ENCODE peak calls at places on chromosome 7, in six cellular contexts. I, K, P, B, T and Q are unnamed samples. For H3K27me3, the result is how much of the 10 kb centered on the place peaks cover.

GRCh38 chr7:8133955-8134733 is 127.8 kb downstream of the ICA1 start:
- DNase-seq in T (no peak), B (no peak), K (no peak), I (no peak), P (no peak), Q (no peak)

GRCh38 chr7:153190452-153190851 is 430.9 kb downstream of the ACTR3B start:
- DNase-seq in P (no peak), I (no peak), B (no peak), K (peak), T (peak), Q (no peak)

GRCh38 chr7:96826089-96826488 is 116.4 kb upstream of the SEM1 start:
- DNase-seq in B (no peak), T (no peak), P (no peak), I (no peak), K (no peak), Q (no peak)

GRCh38 chr7:121045090-121045489 is 56.6 kb downstream of the CPED1 start:
- DNase-seq in B (no peak), K (no peak), P (no peak), T (no peak), I (no peak), Q (no peak)

GRCh38 chr7:106061301-106061979 is 50.7 kb downstream of the SYPL1 start:
- DNase-seq in K (no peak), B (no peak), P (no peak), T (no peak), I (no peak), Q (no peak)

GRCh38 chr7:156639426-156640256 is 933 bp upstream of the RNF32 start:
- DNase-seq in K (no peak), T (peak), B (no peak), P (peak), I (no peak), Q (no peak)

GRCh38 chr7:124840435-124840834 is 74.8 kb upstream of the GPR37 start:
- DNase-seq in B (no peak), K (no peak), T (no peak), P (no peak), I (no peak), Q (no peak)

GRCh38 chr7:20307119-20307518 is 23.6 kb upstream of the ITGB8 start:
- DNase-seq in B (no peak), P (no peak), I (no peak), T (peak), K (no peak), Q (no peak)

GRCh38 chr7:46058424-46058823 is 137.4 kb upstream of the IGFBP3 start:
- DNase-seq in I (no peak), K (no peak), B (no peak), P (no peak), T (no peak), Q (no peak)

GRCh38 chr7:117775826-117776623 is 97.2 kb downstream of the CTTNBP2 start:
- DNase-seq in P (no peak), T (no peak), I (no peak), B (no peak), K (no peak), Q (no peak)

GRCh38 chr7:65265959-65266519 is 107.6 kb upstream of the ZNF92 start:
- DNase-seq in B (no peak), K (no peak), T (no peak), P (no peak), I (no peak), Q (no peak)

GRCh38 chr7:1947586-1948217 is 277.6 kb downstream of the ELFN1 start:
- DNase-seq in K (no peak), T (no peak), B (no peak), I (peak), P (no peak), Q (no peak)

GRCh38 chr7:85114342-85114741 is 72.5 kb downstream of the SEMA3D start:
- DNase-seq in I (no peak), P (no peak), K (peak), T (no peak), B (no peak), Q (no peak)

GRCh38 chr7:43764807-43765491 is 6.5 kb downstream of the BLVRA start:
- DNase-seq in P (no peak), K (no peak), T (no peak), B (no peak), I (no peak), Q (no peak)

GRCh38 chr7:21076054-21076453 is 289.4 kb upstream of the SP8 start:
- DNase-seq in P (peak), K (no peak), T (no peak), I (no peak), B (no peak), Q (no peak)

GRCh38 chr7:22137026-22137425 is 191.3 kb upstream of the CDCA7L start:
- DNase-seq in B (no peak), T (no peak), P (no peak), I (no peak), K (no peak), Q (no peak)

GRCh38 chr7:127513311-127513710 is 72.1 kb downstream of the GCC1 start:
- DNase-seq in I (no peak), K (no peak), P (no peak), B (no peak), T (no peak), Q (no peak)

GRCh38 chr7:22208806-22209205 is 148.1 kb downstream of the RAPGEF5 start:
- DNase-seq in K (no peak), I (no peak), P (no peak), T (no peak), B (no peak), Q (no peak)

GRCh38 chr7:71785216-71785615 is 626.9 kb downstream of the CALN1 start:
- DNase-seq in K (no peak), B (no peak), T (no peak), I (no peak), P (no peak), Q (no peak)

GRCh38 chr7:151877911-151878835 is 1.3 kb upstream of the PRKAG2 start:
- DNase-seq in K (no peak), B (no peak), T (no peak), I (no peak), P (peak), Q (no peak)

GRCh38 chr7:1586827-1587705 is 17.2 kb upstream of the PSMG3 start:
- DNase-seq in B (no peak), I (no peak), P (no peak), T (no peak), K (no peak), Q (no peak)

GRCh38 chr7:2231992-2232765 is 566 bp downstream of the MAD1L1 start:
- DNase-seq in K (no peak), P (no peak), B (no peak), I (no peak), T (peak), Q (no peak)

GRCh38 chr7:101302641-101303101 is 18.9 kb downstream of the IFT22 start:
- DNase-seq in I (no peak), P (no peak), K (no peak), T (no peak), B (no peak), Q (no peak)

GRCh38 chr7:1442355-1443124 is 16.7 kb downstream of the MICALL2 start:
- DNase-seq in I (no peak), K (no peak), P (no peak), B (no peak), T (no peak), Q (no peak)

GRCh38 chr7:76260171-76260703 is 42.2 kb upstream of the HSPB1 start:
- DNase-seq in T (peak), I (no peak), K (peak), B (no peak), P (no peak), Q (no peak)

GRCh38 chr7:99975782-99976521 is at the start of gene AZGP1:
- DNase-seq in B (no peak), T (no peak), I (no peak), K (no peak), P (peak), Q (peak)

GRCh38 chr7:27835408-27835807 is 95.4 kb downstream of the TAX1BP1 start:
- DNase-seq in P (no peak), T (no peak), I (no peak), B (no peak), K (no peak), Q (no peak)

GRCh38 chr7:16260236-16260728 is 161.1 kb downstream of the CRPPA start:
- DNase-seq in T (peak), P (no peak), K (no peak), I (no peak), B (no peak), Q (no peak)

GRCh38 chr7:108211382-108212201 is 81.4 kb upstream of the LAMB4 start:
- DNase-seq in B (no peak), P (peak), T (peak), I (no peak), K (peak), Q (no peak)

GRCh38 chr7:51482976-51483375 is 166.4 kb upstream of the COBL start:
- DNase-seq in K (no peak), I (no peak), B (no peak), T (no peak), P (no peak), Q (no peak)

GRCh38 chr7:45048748-45049147 is 40.0 kb downstream of the NACAD start:
- DNase-seq in K (no peak), B (no peak), I (no peak), P (no peak), T (no peak), Q (no peak)

GRCh38 chr7:114820993-114821945 is 100.6 kb upstream of the MDFIC start:
- DNase-seq in I (no peak), P (no peak), T (no peak), B (no peak), K (no peak), Q (no peak)

GRCh38 chr7:45446195-45446944 is 127.8 kb upstream of the ADCY1 start:
- DNase-seq in T (no peak), P (no peak), K (no peak), I (no peak), B (no peak), Q (no peak)

GRCh38 chr7:144069953-144070352 is 342 bp downstream of the OR2A25 start:
- DNase-seq in B (no peak), I (no peak), P (no peak), T (no peak), K (no peak), Q (no peak)

GRCh38 chr7:64959072-64959747 is 31.6 kb downstream of the ZNF117 start:
- DNase-seq in T (no peak), I (no peak), K (no peak), P (no peak), B (no peak), Q (no peak)

GRCh38 chr7:81499262-81500116 is 270.4 kb downstream of the HGF start:
- DNase-seq in K (peak), B (no peak), P (no peak), T (no peak), I (no peak), Q (no peak)

DNA sequence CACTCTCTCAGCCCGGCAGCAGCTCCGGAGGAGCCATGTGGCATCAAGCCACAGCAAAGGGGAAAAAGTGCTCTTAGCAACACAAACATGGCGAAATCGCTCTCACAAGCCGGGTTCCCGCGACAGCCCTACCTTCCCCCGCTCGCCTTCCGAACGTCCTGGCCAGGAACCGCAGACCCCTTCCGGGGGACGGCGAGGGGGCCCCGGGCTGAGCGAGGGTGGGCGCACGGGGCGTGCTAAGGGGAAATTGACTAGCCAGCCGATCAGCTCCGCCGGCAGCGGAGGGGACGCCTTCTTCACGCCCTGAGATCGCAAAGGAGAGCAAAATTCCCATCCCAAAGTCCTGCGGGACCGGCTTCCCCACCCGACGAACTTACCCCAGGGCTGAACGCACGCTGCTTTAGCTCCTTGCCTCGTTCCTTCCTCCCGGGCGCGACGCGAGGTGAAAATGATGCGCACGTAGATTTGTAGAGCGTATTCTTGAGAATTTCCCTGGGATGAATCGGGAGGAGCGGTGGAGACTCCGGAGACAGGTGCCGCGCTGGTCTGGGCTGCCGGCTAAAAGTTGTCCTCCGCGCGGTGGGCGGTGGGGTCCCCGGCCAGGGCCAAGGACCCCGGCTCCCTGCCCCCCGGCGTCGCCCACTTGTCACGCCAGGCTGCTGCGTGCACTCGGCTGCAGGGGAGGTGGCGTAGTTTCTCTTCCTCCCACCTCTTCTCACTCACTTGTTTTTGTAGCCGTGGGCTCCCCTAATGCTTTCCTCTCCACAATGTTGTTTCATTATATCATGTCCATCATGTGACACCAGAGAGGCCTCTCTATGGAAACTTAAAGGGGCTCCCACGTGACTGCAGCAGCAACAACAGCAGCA is 220.1 kb upstream of the MKLN1 start:
- DNase-seq in T (peak), I (peak), K (peak), B (peak), P (peak), Q (peak)
- TF ChIP-seq POLR2A in T (peak), I (peak), K (no peak), B (peak), P (peak), Q (no peak)

GRCh38 chr7:137363683-137364082 is 20.1 kb upstream of the PTN start:
- DNase-seq in B (no peak), T (no peak), I (no peak), P (no peak), K (no peak), Q (no peak)

GRCh38 chr7:137354361-137354760 is 10.8 kb upstream of the PTN start:
- DNase-seq in B (peak), P (no peak), I (no peak), K (no peak), T (no peak), Q (no peak)

DNA sequence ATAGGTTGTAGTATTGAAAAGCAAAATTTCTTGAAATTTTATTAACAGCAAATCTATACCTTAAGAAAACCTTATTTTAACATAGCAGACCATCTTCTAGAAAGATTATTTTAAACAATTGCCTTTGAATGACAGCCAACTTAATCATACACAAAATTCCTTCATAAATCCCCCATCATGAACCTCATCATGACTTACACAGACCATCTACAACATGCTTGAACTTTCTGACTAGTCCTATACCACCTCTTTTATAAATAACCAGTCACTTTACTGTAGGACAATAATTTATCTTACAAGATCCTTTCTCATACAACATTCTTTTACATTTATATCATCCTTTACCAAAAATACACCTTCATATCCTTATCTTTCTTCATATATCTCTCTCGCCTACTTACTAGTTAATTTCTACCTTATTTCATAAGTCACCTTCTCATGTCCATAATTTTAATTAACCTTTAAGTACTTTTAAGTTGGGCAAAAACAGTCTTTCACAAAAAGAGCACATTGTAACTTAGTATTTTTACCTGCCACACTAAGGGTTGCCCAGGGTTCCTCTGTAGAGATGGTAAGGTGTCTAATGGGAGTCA is 16.6 kb upstream of the PTN start:
- DNase-seq in P (no peak), B (no peak), T (no peak), K (no peak), I (no peak), Q (no peak)
- H3K27me3 ChIP-seq in P (under half), B (under half), T (under half), K (under half), I (under half), Q (under half)

GRCh38 chr7:40138973-40139372 is 4.2 kb downstream of the SUGCT start:
- DNase-seq in T (no peak), B (no peak), K (no peak), P (no peak), I (no peak), Q (no peak)

GRCh38 chr7:40133561-40134427 is 628 bp downstream of the MPLKIP start:
- DNase-seq in P (no peak), I (no peak), B (no peak), K (no peak), T (no peak), Q (no peak)

GRCh38 chr7:40137563-40137962 is 2.8 kb downstream of the SUGCT start:
- DNase-seq in B (no peak), I (no peak), P (no peak), K (no peak), T (no peak), Q (no peak)

DNA sequence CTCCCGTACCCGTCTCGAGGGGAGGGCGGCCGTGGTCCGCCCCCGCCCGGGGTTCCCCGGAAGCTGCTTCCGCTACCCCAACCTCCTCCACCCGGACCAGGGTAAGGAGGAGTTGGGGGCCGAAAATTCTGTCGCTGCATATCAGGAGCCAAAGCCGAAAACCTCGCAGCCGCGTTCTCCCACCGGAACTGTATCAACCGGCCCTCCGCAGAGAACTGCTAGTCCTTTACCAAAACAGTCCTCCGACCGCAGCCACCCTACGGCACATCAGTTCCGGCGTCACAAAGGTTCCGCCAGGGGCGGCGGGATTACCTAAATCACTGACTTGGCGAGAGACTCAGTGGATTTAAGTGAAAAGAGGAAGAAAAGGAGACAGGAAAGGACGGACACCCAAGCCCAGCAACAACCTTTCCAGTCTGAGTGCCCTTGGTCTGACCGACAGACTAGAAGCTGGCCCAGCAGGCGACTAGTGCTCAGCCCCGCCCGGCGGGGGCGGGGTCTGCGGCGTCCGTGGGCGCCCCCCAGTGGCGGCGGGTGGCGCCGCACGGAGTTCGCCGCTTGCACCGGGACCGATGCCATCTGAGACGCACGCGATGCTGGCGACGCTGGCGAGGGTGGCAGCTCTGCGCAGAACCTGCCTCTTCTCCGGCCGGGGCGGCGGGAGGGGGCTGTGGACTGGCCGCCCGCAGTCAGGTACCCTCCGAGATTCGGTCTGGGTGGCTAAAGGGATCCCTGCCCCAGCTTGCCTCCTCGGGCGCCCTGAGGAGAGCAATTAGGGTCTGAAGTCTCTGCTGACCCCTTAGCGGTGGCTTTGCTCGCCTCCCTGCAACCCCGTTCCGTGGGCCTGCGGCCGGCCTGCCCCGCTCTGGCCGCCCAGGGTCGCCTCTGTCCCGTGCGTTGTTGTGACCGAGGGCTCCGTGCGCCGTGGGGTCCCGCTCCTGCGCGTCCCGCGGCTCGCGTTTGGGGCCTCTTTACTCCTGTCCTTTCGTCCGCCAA is at the start of the genes MPLKIP and SUGCT:
- DNase-seq in I (peak), P (peak), B (peak), K (peak), T (peak), Q (peak)
- TF ChIP-seq POLR2A in I (peak), P (peak), B (no peak), K (peak), T (peak), Q (no peak)

GRCh38 chr7:134879815-134880475 is 100.5 kb downstream of the CALD1 start:
- DNase-seq in B (no peak), T (no peak), P (no peak), K (no peak), I (no peak), Q (no peak)

GRCh38 chr7:134878731-134879295 is 99.4 kb downstream of the CALD1 start:
- DNase-seq in B (no peak), K (no peak), I (no peak), T (no peak), P (no peak), Q (no peak)

GRCh38 chr7:134874407-134874806 is 95.0 kb downstream of the CALD1 start:
- DNase-seq in P (no peak), B (no peak), K (no peak), I (no peak), T (no peak), Q (no peak)

GRCh38 chr7:134873253-134873652 is 93.8 kb downstream of the CALD1 start:
- DNase-seq in K (no peak), B (no peak), I (no peak), P (no peak), T (no peak), Q (no peak)

DNA sequence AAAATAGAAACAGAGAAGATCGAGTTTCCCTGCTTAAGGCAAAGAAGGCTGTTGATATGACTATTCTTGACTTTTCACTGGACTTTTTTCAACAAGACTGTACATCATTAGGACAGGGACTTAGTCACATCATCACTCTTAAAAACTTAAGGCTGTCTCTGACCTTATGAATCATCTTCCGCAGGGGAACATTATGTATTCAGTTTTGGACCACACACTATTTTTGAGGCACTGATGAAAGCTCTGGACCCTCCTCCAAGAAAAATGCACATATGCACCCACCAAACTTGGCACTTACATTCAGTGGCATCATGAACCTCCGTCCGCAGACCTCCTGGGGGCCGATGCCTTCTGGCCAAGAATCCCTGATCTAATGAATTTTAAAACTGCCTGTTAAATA is 96.4 kb downstream of the CALD1 start:
- DNase-seq in B (no peak), K (no peak), P (no peak), I (no peak), T (no peak), Q (no peak)
- H3K27me3 ChIP-seq in B (under half), K (under half), P (under half), I (under half), T (under half), Q (under half)

GRCh38 chr7:73622909-73623797 is 1.2 kb downstream of the MLXIPL start:
- DNase-seq in B (no peak), I (peak), K (no peak), P (peak), T (peak), Q (peak)
- TF ChIP-seq POLR2A in B (no peak), I (peak), K (no peak), P (no peak), T (no peak), Q (no peak)

GRCh38 chr7:155466814-155467675 is 9.1 kb downstream of the EN2 start:
- DNase-seq in B (no peak), K (no peak), I (no peak), P (no peak), T (no peak), Q (no peak)
- H3K27me3 ChIP-seq in B (under half), K (under half), I (half or more), P (half or more), T (half or more), Q (half or more)